ENCODE peak calls at places on chromosome 1, in eight cellular contexts. L, R, F, P, N, O, Y and A are unnamed samples.

GRCh38 chr1:246117066-246117791 is 389.9 kb downstream of the SMYD3 start:
- DNase-seq in L (peak), R (no peak), F (peak), P (peak), N (peak), O (peak), Y (peak), A (peak)

GRCh38 chr1:243561588-243562319 is 288.3 kb downstream of the AKT3 start:
- DNase-seq in L (no peak), R (no peak), F (no peak), P (no peak), N (no peak), O (no peak), Y (no peak), A (no peak)

GRCh38 chr1:111214884-111215283 is 12.6 kb upstream of the CHI3L2 start:
- DNase-seq in L (no peak), R (no peak), F (no peak), P (no peak), N (no peak), O (no peak), Y (no peak), A (no peak)

GRCh38 chr1:43766086-43766784 is 58.9 kb downstream of the ST3GAL3 start:
- DNase-seq in L (no peak), R (no peak), F (no peak), P (peak), N (peak), O (no peak), Y (peak), A (no peak)

GRCh38 chr1:178962853-178963810 is 62.6 kb upstream of the FAM20B start:
- DNase-seq in L (no peak), R (no peak), F (no peak), P (no peak), N (no peak), O (no peak), Y (no peak), A (no peak)

GRCh38 chr1:16198444-16199156 is 13.9 kb downstream of the ARHGEF19 start:
- DNase-seq in L (no peak), R (no peak), F (no peak), P (no peak), N (peak), O (no peak), Y (no peak), A (no peak)

GRCh38 chr1:160722726-160723125 is 11.1 kb upstream of the CD48 start:
- DNase-seq in L (no peak), R (no peak), F (no peak), P (no peak), N (no peak), O (no peak), Y (no peak), A (no peak)

GRCh38 chr1:243473281-243474210 is 217.7 kb downstream of the SDCCAG8 start:
- DNase-seq in L (no peak), R (no peak), F (peak), P (no peak), N (peak), O (peak), Y (no peak), A (peak)

GRCh38 chr1:198018529-198018928 is 101.4 kb downstream of the LHX9 start:
- DNase-seq in L (peak), R (no peak), F (peak), P (no peak), N (peak), O (peak), Y (no peak), A (no peak)

GRCh38 chr1:23436520-23437354 is 12.2 kb upstream of the TCEA3 start:
- DNase-seq in L (no peak), R (no peak), F (no peak), P (peak), N (no peak), O (no peak), Y (no peak), A (no peak)

GRCh38 chr1:99005537-99005942 is 879 bp upstream of the PLPPR5 start:
- DNase-seq in L (no peak), R (no peak), F (no peak), P (no peak), N (no peak), O (no peak), Y (peak), A (no peak)

GRCh38 chr1:202069670-202070069 is 53.0 kb upstream of the GPR37L1 start:
- DNase-seq in L (no peak), R (no peak), F (no peak), P (no peak), N (no peak), O (no peak), Y (no peak), A (no peak)

GRCh38 chr1:245880754-245881403 is 626.2 kb downstream of the SMYD3 start:
- DNase-seq in L (peak), R (no peak), F (peak), P (no peak), N (peak), O (peak), Y (no peak), A (no peak)

GRCh38 chr1:55724551-55725325 is 509.6 kb upstream of the USP24 start:
- DNase-seq in L (peak), R (no peak), F (peak), P (no peak), N (peak), O (peak), Y (no peak), A (no peak)

GRCh38 chr1:60160141-60160540 is 86.6 kb upstream of the C1orf87 start:
- DNase-seq in L (peak), R (no peak), F (no peak), P (no peak), N (no peak), O (peak), Y (no peak), A (no peak)

GRCh38 chr1:115098979-115099692 is 9.8 kb upstream of the TSPAN2 start:
- DNase-seq in L (peak), R (no peak), F (peak), P (no peak), N (no peak), O (peak), Y (peak), A (no peak)

GRCh38 chr1:202009326-202010031 is 908 bp upstream of the ELF3 start:
- DNase-seq in L (peak), R (peak), F (peak), P (peak), N (peak), O (peak), Y (peak), A (peak)

GRCh38 chr1:26790551-26790953 is 2.8 kb downstream of the PIGV start:
- DNase-seq in L (no peak), R (no peak), F (no peak), P (no peak), N (no peak), O (no peak), Y (no peak), A (peak)

DNA sequence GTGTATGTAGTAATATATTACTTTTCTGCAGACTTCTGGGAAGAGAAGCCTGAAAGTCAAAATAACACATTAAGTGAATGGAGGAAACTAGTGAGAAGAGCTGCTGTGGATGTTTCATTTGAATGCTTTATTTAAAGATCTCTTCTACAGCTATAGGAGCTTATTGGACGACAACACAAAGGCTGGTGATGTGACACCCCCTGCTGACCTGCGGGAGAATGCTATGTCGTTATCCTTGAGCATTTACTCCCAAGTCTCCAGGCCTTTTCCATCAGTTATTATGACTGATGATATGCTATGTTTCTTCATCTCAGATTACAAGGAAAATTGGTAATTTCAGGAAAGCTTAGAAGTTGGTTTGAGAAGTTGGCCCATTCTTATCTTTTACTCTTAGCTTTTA is 22.3 kb upstream of the PLA2G4A start:
- DNase-seq in L (peak), R (no peak), F (peak), P (no peak), N (peak), O (no peak), Y (peak), A (no peak)
- TF ChIP-seq CTCF in L (peak), R (no peak), F (no peak), P (no peak), N (peak), O (peak), Y (peak), A (no peak)

GRCh38 chr1:33502726-33503125 is 30.3 kb downstream of the ZSCAN20 start:
- DNase-seq in L (peak), R (no peak), F (peak), P (no peak), N (peak), O (peak), Y (no peak), A (no peak)

GRCh38 chr1:33501309-33501708 is 28.9 kb downstream of the ZSCAN20 start:
- DNase-seq in L (no peak), R (no peak), F (no peak), P (no peak), N (no peak), O (no peak), Y (no peak), A (no peak)

GRCh38 chr1:33497410-33497809 is 25.0 kb downstream of the ZSCAN20 start:
- DNase-seq in L (no peak), R (no peak), F (no peak), P (no peak), N (no peak), O (no peak), Y (no peak), A (no peak)

GRCh38 chr1:33501774-33502173 is 29.3 kb downstream of the ZSCAN20 start:
- DNase-seq in L (no peak), R (no peak), F (no peak), P (no peak), N (no peak), O (no peak), Y (no peak), A (no peak)

GRCh38 chr1:33500547-33500946 is 28.1 kb downstream of the ZSCAN20 start:
- DNase-seq in L (no peak), R (no peak), F (no peak), P (no peak), N (no peak), O (no peak), Y (peak), A (no peak)
- TF ChIP-seq CTCF in L (peak), R (no peak), F (peak), P (no peak), N (no peak), O (peak), Y (peak), A (no peak)

DNA sequence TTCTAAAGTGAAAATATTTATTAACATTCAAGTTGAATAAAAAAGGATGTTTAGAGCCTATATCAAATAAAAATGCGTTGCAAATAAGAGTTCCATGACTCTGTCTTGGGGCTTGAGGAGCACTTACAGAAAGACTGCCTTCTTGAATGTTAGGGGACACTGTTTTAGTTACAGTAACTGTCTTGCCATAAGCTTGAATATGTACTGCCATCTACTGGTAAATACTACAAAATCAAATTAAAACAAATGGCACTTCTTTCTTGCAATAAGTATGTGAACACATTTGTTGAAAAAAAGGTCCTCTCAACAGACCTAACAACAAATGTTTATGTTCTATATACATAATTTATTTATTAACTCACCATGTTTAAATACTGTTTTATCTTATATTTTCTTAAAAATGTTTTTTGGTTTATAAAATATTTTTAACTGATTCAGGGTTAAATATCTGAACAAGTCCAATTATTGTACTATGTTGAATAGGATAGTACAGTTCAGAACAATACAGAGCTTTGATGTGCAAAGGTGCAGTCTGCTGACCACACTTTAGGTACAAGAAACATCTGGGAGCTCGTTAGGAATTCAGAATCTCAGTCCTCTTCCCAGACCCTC is 199.5 kb downstream of the LRRIQ3 start:
- DNase-seq in L (peak), R (no peak), F (peak), P (no peak), N (peak), O (peak), Y (no peak), A (peak)
- TF ChIP-seq CTCF in L (peak), R (no peak), F (peak), P (no peak), N (peak), O (peak), Y (peak), A (peak)

GRCh38 chr1:207321045-207321789 is at the start of gene CD55:
- DNase-seq in L (peak), R (peak), F (peak), P (peak), N (peak), O (peak), Y (peak), A (peak)
- TF ChIP-seq CTCF in L (peak), R (no peak), F (peak), P (no peak), N (peak), O (peak), Y (no peak), A (peak)

GRCh38 chr1:58782308-58783089 is 1.3 kb downstream of the JUN start:
- DNase-seq in L (peak), R (no peak), F (no peak), P (peak), N (peak), O (no peak), Y (peak), A (peak)
- TF ChIP-seq CTCF in L (no peak), R (no peak), F (no peak), P (no peak), N (no peak), O (peak), Y (no peak), A (peak)

DNA sequence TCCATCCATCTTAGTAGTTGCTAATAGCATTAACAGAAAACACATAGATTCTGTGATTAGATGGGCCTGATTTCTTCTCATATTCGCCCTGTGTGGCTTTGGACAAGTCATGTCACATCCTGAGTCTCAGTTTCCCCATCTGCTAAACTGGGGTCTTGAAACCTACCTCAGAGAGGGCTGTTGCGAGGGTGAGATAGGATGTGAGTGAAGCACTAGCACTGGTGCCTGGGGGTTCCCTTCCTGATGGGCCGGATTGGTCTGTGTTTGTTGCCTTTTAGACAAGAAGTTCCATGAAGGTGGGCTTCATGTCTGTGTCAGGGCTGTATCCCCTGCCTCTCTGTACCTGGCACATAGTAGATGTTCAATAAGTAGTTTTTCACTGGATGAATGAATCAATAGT is 3.5 kb upstream of the MAN1C1 start:
- DNase-seq in L (no peak), R (no peak), F (no peak), P (no peak), N (no peak), O (no peak), Y (no peak), A (no peak)
- TF ChIP-seq CTCF in L (no peak), R (no peak), F (no peak), P (no peak), N (no peak), O (no peak), Y (no peak), A (no peak)

DNA sequence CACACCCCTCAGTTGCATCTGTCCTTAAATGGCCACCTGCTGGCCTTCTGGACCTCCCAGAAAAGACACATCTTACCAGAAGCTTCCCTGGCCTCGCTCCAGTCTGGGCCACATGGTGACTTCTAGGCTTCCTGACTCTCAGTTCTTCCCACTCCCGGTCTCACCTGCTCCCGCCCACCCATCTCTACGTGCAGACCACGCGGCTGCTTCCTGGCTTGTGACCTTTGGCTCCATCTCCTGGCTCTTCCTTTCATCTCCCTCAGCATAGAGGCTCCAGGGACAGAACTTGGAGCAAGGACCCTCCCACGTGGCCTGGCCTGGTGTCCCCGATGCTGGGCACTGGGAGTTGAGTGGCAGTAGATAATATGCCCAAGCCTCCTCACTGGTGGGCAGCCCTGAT is 124.9 kb upstream of the IRF2BP2 start:
- DNase-seq in L (no peak), R (no peak), F (no peak), P (no peak), N (no peak), O (no peak), Y (no peak), A (no peak)
- TF ChIP-seq CTCF in L (no peak), R (no peak), F (no peak), P (no peak), N (no peak), O (no peak), Y (no peak), A (no peak)

GRCh38 chr1:100234432-100234831 is 15.2 kb downstream of the DBT start:
- DNase-seq in L (no peak), R (no peak), F (no peak), P (no peak), N (peak), O (no peak), Y (no peak), A (no peak)

GRCh38 chr1:100240013-100240412 is 9.6 kb downstream of the DBT start:
- DNase-seq in L (no peak), R (no peak), F (no peak), P (no peak), N (no peak), O (no peak), Y (no peak), A (no peak)
- TF ChIP-seq CTCF in L (no peak), R (no peak), F (no peak), P (no peak), N (no peak), O (no peak), Y (no peak), A (no peak)